ENCODE peak calls at places on chromosomes 7 and 10, in nine cellular contexts. One of them, this sample, is unnamed.

GRCh38 chr10:45379891-45380540 is 6.0 kb downstream of the ALOX5 start:
- DNase-seq in anterior cingulate cortex: no peak
- DNase-seq in T-helper 2 cell: no peak
- DNase-seq in NCI-H1694: no peak
- DNase-seq in hippocampal formation: no peak
- DNase-seq in cardiac muscle cell: no peak
- DNase-seq in amygdala: no peak
- DNase-seq in RWPE2: no peak
- DNase-seq in nucleus accumbens: peak; percentile 29
- DNase-seq in this sample: no peak

GRCh38 chr7:76262683-76263402 is 39.6 kb upstream of the HSPB1 start:
- DNase-seq in amygdala: no peak
- DNase-seq in NCI-H1694: peak; percentile 77
- DNase-seq in cardiac muscle cell: peak; percentile 80
- DNase-seq in nucleus accumbens: peak; percentile 36
- DNase-seq in hippocampal formation: peak; percentile 52
- DNase-seq in anterior cingulate cortex: peak; percentile 15
- DNase-seq in RWPE2: no peak
- DNase-seq in T-helper 2 cell: no peak
- DNase-seq in this sample: peak; percentile 30

GRCh38 chr7:47580175-47580701 is 1.7 kb downstream of the TNS3 start:
- DNase-seq in T-helper 2 cell: no peak
- DNase-seq in hippocampal formation: no peak
- DNase-seq in RWPE2: no peak
- DNase-seq in NCI-H1694: no peak
- DNase-seq in amygdala: no peak
- DNase-seq in anterior cingulate cortex: no peak
- DNase-seq in cardiac muscle cell: peak; percentile 41
- DNase-seq in nucleus accumbens: no peak
- DNase-seq in this sample: no peak

GRCh38 chr7:6235029-6235627 is 37.3 kb downstream of the CYTH3 start:
- DNase-seq in RWPE2: no peak
- DNase-seq in hippocampal formation: no peak
- DNase-seq in T-helper 2 cell: no peak
- DNase-seq in NCI-H1694: no peak
- DNase-seq in amygdala: no peak
- DNase-seq in cardiac muscle cell: no peak
- DNase-seq in nucleus accumbens: no peak
- DNase-seq in anterior cingulate cortex: no peak
- DNase-seq in this sample: no peak

GRCh38 chr10:99983280-99983988 is 26.3 kb downstream of the DNMBP start:
- DNase-seq in amygdala: no peak
- DNase-seq in T-helper 2 cell: no peak
- DNase-seq in nucleus accumbens: no peak
- DNase-seq in anterior cingulate cortex: no peak
- DNase-seq in cardiac muscle cell: peak; percentile 91
- DNase-seq in RWPE2: no peak
- DNase-seq in NCI-H1694: no peak
- DNase-seq in hippocampal formation: no peak
- DNase-seq in this sample: peak; percentile 29

GRCh38 chr10:132146271-132146671 is 40.5 kb upstream of the DPYSL4 start:
- DNase-seq in anterior cingulate cortex: no peak
- DNase-seq in hippocampal formation: no peak
- DNase-seq in amygdala: no peak
- DNase-seq in RWPE2: peak; percentile 58
- DNase-seq in T-helper 2 cell: no peak
- DNase-seq in cardiac muscle cell: no peak
- DNase-seq in nucleus accumbens: no peak
- DNase-seq in NCI-H1694: no peak
- DNase-seq in this sample: no peak

GRCh38 chr7:114047889-114048288 is 129.1 kb upstream of the PPP1R3A start:
- DNase-seq in hippocampal formation: no peak
- DNase-seq in amygdala: no peak
- DNase-seq in cardiac muscle cell: peak; percentile 70
- DNase-seq in RWPE2: no peak
- DNase-seq in nucleus accumbens: no peak
- DNase-seq in anterior cingulate cortex: no peak
- DNase-seq in NCI-H1694: no peak
- DNase-seq in T-helper 2 cell: no peak
- DNase-seq in this sample: no peak

GRCh38 chr10:107666214-107666613 is 501.7 kb upstream of the SORCS1 start:
- DNase-seq in anterior cingulate cortex: no peak
- DNase-seq in RWPE2: no peak
- DNase-seq in cardiac muscle cell: no peak
- DNase-seq in hippocampal formation: no peak
- DNase-seq in NCI-H1694: no peak
- DNase-seq in nucleus accumbens: no peak
- DNase-seq in amygdala: no peak
- DNase-seq in T-helper 2 cell: no peak
- DNase-seq in this sample: no peak

GRCh38 chr7:43469051-43469450 is 113.9 kb upstream of the STK17A start:
- DNase-seq in anterior cingulate cortex: no peak
- DNase-seq in nucleus accumbens: no peak
- DNase-seq in cardiac muscle cell: peak; percentile 49
- DNase-seq in amygdala: no peak
- DNase-seq in T-helper 2 cell: no peak
- DNase-seq in hippocampal formation: no peak
- DNase-seq in NCI-H1694: no peak
- DNase-seq in RWPE2: no peak
- DNase-seq in this sample: no peak

GRCh38 chr7:43456200-43456599 is 126.7 kb upstream of the STK17A start:
- DNase-seq in NCI-H1694: no peak
- DNase-seq in amygdala: no peak
- DNase-seq in anterior cingulate cortex: no peak
- DNase-seq in RWPE2: no peak
- DNase-seq in T-helper 2 cell: no peak
- DNase-seq in nucleus accumbens: peak; percentile 6
- DNase-seq in cardiac muscle cell: no peak
- DNase-seq in hippocampal formation: no peak
- DNase-seq in this sample: no peak

GRCh38 chr7:101553771-101554445 is 75.2 kb downstream of the MYL10 start:
- DNase-seq in NCI-H1694: no peak
- DNase-seq in T-helper 2 cell: no peak
- DNase-seq in nucleus accumbens: no peak
- DNase-seq in amygdala: no peak
- DNase-seq in cardiac muscle cell: no peak
- DNase-seq in anterior cingulate cortex: no peak
- DNase-seq in RWPE2: peak; percentile 29
- DNase-seq in hippocampal formation: no peak
- DNase-seq in this sample: peak; percentile 6

GRCh38 chr10:637771-638195 is 51.7 kb downstream of the DIP2C start:
- DNase-seq in cardiac muscle cell: no peak
- DNase-seq in amygdala: no peak
- DNase-seq in NCI-H1694: no peak
- DNase-seq in nucleus accumbens: no peak
- DNase-seq in hippocampal formation: no peak
- DNase-seq in anterior cingulate cortex: no peak
- DNase-seq in RWPE2: no peak
- DNase-seq in T-helper 2 cell: no peak
- DNase-seq in this sample: no peak

GRCh38 chr7:129721139-129721538 is 109.6 kb downstream of the NRF1 start:
- DNase-seq in NCI-H1694: no peak
- DNase-seq in T-helper 2 cell: no peak
- DNase-seq in anterior cingulate cortex: no peak
- DNase-seq in RWPE2: no peak
- DNase-seq in nucleus accumbens: no peak
- DNase-seq in hippocampal formation: no peak
- DNase-seq in amygdala: no peak
- DNase-seq in cardiac muscle cell: peak; percentile 36
- DNase-seq in this sample: no peak

GRCh38 chr7:25854608-25855497 is 297.1 kb upstream of the NFE2L3 start:
- DNase-seq in nucleus accumbens: peak; percentile 65
- DNase-seq in T-helper 2 cell: no peak
- DNase-seq in cardiac muscle cell: peak; percentile 78
- DNase-seq in amygdala: no peak
- DNase-seq in hippocampal formation: peak; percentile 18
- DNase-seq in NCI-H1694: peak; percentile 99
- DNase-seq in anterior cingulate cortex: no peak
- DNase-seq in RWPE2: peak; percentile 81
- DNase-seq in this sample: peak; percentile 84

GRCh38 chr7:105480931-105481330 is 41.1 kb downstream of the PUS7 start:
- DNase-seq in T-helper 2 cell: no peak
- DNase-seq in hippocampal formation: no peak
- DNase-seq in nucleus accumbens: no peak
- DNase-seq in amygdala: no peak
- DNase-seq in RWPE2: no peak
- DNase-seq in NCI-H1694: no peak
- DNase-seq in cardiac muscle cell: no peak
- DNase-seq in anterior cingulate cortex: no peak
- DNase-seq in this sample: no peak

GRCh38 chr10:12727832-12728215 is 273.7 kb downstream of the CCDC3 start:
- DNase-seq in hippocampal formation: no peak
- DNase-seq in nucleus accumbens: no peak
- DNase-seq in cardiac muscle cell: peak; percentile 65
- DNase-seq in NCI-H1694: no peak
- DNase-seq in amygdala: no peak
- DNase-seq in T-helper 2 cell: no peak
- DNase-seq in RWPE2: no peak
- DNase-seq in anterior cingulate cortex: no peak
- DNase-seq in this sample: no peak

GRCh38 chr7:79055722-79056415 is 397.6 kb downstream of the MAGI2 start:
- DNase-seq in RWPE2: no peak
- DNase-seq in NCI-H1694: no peak
- DNase-seq in cardiac muscle cell: no peak
- DNase-seq in amygdala: no peak
- DNase-seq in nucleus accumbens: no peak
- DNase-seq in T-helper 2 cell: no peak
- DNase-seq in hippocampal formation: no peak
- DNase-seq in anterior cingulate cortex: no peak
- DNase-seq in this sample: no peak

GRCh38 chr7:155423337-155424285 is 34.3 kb upstream of the EN2 start:
- DNase-seq in anterior cingulate cortex: no peak
- DNase-seq in nucleus accumbens: no peak
- DNase-seq in NCI-H1694: no peak
- DNase-seq in RWPE2: no peak
- DNase-seq in cardiac muscle cell: no peak
- DNase-seq in hippocampal formation: no peak
- DNase-seq in T-helper 2 cell: no peak
- DNase-seq in amygdala: no peak
- DNase-seq in this sample: no peak

GRCh38 chr7:25835191-25835590 is 316.8 kb upstream of the NFE2L3 start:
- DNase-seq in hippocampal formation: no peak
- DNase-seq in nucleus accumbens: no peak
- DNase-seq in T-helper 2 cell: no peak
- DNase-seq in RWPE2: no peak
- DNase-seq in cardiac muscle cell: no peak
- DNase-seq in amygdala: no peak
- DNase-seq in anterior cingulate cortex: no peak
- DNase-seq in NCI-H1694: no peak
- DNase-seq in this sample: no peak

GRCh38 chr10:49053053-49053997 is 62.0 kb downstream of the VSTM4 start:
- DNase-seq in T-helper 2 cell: no peak
- DNase-seq in NCI-H1694: no peak
- DNase-seq in hippocampal formation: no peak
- DNase-seq in cardiac muscle cell: no peak
- DNase-seq in nucleus accumbens: no peak
- DNase-seq in anterior cingulate cortex: no peak
- DNase-seq in amygdala: no peak
- DNase-seq in RWPE2: no peak
- DNase-seq in this sample: no peak

GRCh38 chr7:81776972-81777371 is 7.1 kb upstream of the HGF start:
- DNase-seq in NCI-H1694: no peak
- DNase-seq in nucleus accumbens: no peak
- DNase-seq in amygdala: no peak
- DNase-seq in T-helper 2 cell: no peak
- DNase-seq in hippocampal formation: no peak
- DNase-seq in RWPE2: no peak
- DNase-seq in cardiac muscle cell: no peak
- DNase-seq in anterior cingulate cortex: no peak
- DNase-seq in this sample: no peak

GRCh38 chr7:457814-458510 is 61.7 kb downstream of the PDGFA start:
- DNase-seq in NCI-H1694: no peak
- DNase-seq in RWPE2: peak; percentile 50
- DNase-seq in nucleus accumbens: no peak
- DNase-seq in amygdala: no peak
- DNase-seq in anterior cingulate cortex: no peak
- DNase-seq in T-helper 2 cell: no peak
- DNase-seq in cardiac muscle cell: no peak
- DNase-seq in hippocampal formation: no peak
- DNase-seq in this sample: no peak

GRCh38 chr10:1172256-1172975 is 116.2 kb downstream of the WDR37 start:
- DNase-seq in T-helper 2 cell: no peak
- DNase-seq in NCI-H1694: no peak
- DNase-seq in nucleus accumbens: no peak
- DNase-seq in RWPE2: no peak
- DNase-seq in cardiac muscle cell: no peak
- DNase-seq in anterior cingulate cortex: no peak
- DNase-seq in hippocampal formation: no peak
- DNase-seq in amygdala: no peak
- DNase-seq in this sample: no peak

GRCh38 chr7:120864146-120864920 is 6.4 kb upstream of the TSPAN12 start:
- DNase-seq in NCI-H1694: peak; percentile 60
- DNase-seq in nucleus accumbens: no peak
- DNase-seq in amygdala: no peak
- DNase-seq in RWPE2: no peak
- DNase-seq in hippocampal formation: no peak
- DNase-seq in T-helper 2 cell: no peak
- DNase-seq in cardiac muscle cell: no peak
- DNase-seq in anterior cingulate cortex: no peak
- DNase-seq in this sample: no peak

GRCh38 chr7:78968951-78969350 is 484.5 kb downstream of the MAGI2 start:
- DNase-seq in NCI-H1694: no peak
- DNase-seq in T-helper 2 cell: no peak
- DNase-seq in nucleus accumbens: no peak
- DNase-seq in cardiac muscle cell: no peak
- DNase-seq in amygdala: no peak
- DNase-seq in hippocampal formation: no peak
- DNase-seq in anterior cingulate cortex: no peak
- DNase-seq in RWPE2: no peak
- DNase-seq in this sample: no peak

GRCh38 chr10:110358869-110359629 is 54.3 kb upstream of the SMNDC1 start:
- DNase-seq in NCI-H1694: no peak
- DNase-seq in cardiac muscle cell: no peak
- DNase-seq in nucleus accumbens: no peak
- DNase-seq in hippocampal formation: no peak
- DNase-seq in amygdala: no peak
- DNase-seq in anterior cingulate cortex: no peak
- DNase-seq in T-helper 2 cell: no peak
- DNase-seq in RWPE2: no peak
- DNase-seq in this sample: no peak

GRCh38 chr10:46318808-46319207 is 32.0 kb downstream of the ANTXRL start:
- DNase-seq in hippocampal formation: no peak
- DNase-seq in RWPE2: no peak
- DNase-seq in T-helper 2 cell: no peak
- DNase-seq in cardiac muscle cell: peak; percentile 41
- DNase-seq in anterior cingulate cortex: no peak
- DNase-seq in NCI-H1694: no peak
- DNase-seq in nucleus accumbens: no peak
- DNase-seq in amygdala: no peak
- DNase-seq in this sample: no peak

GRCh38 chr7:19677201-19677600 is 31.6 kb downstream of the POLR1F start:
- DNase-seq in cardiac muscle cell: peak; percentile 73
- DNase-seq in amygdala: no peak
- DNase-seq in NCI-H1694: no peak
- DNase-seq in anterior cingulate cortex: no peak
- DNase-seq in RWPE2: no peak
- DNase-seq in T-helper 2 cell: no peak
- DNase-seq in hippocampal formation: no peak
- DNase-seq in nucleus accumbens: no peak
- DNase-seq in this sample: no peak

This sample was measured in tibial nerve.